ENCODE peak calls at places on chromosomes 2 and 18, in seven cellular contexts. A is activated CD8-positive, alpha-beta memory T cell treated with anti-CD3 and anti-CD28 coated beads for 48 hours; B is GM12891; D is fibroblast of lung; I is astrocyte of the hippocampus; W is T-helper 17 cell; V is activated CD4-positive, alpha-beta T cell treated with anti-CD3 and anti-CD28 coated beads, Interleukin-2, amount 50 U/mL, for 48 hours. C is an unnamed sample.

GRCh38 chr2:219987830-219988229 is 360.4 kb downstream of the SLC4A3 start:
- DNase-seq in D (peak; percentile 82), B (no peak), I (peak; percentile 78), V (no peak), W (no peak), A (no peak), C (peak; percentile 73)

GRCh38 chr18:23300211-23300887 is 152.7 kb upstream of the RIOK3 start:
- DNase-seq in I (peak; percentile 73), W (no peak), D (no peak), A (no peak), B (no peak), V (no peak), C (peak; percentile 25)

GRCh38 chr2:10331033-10331701 is 28.5 kb downstream of the HPCAL1 start:
- DNase-seq in I (no peak), W (peak; percentile 40), V (peak; percentile 88), B (peak; percentile 57), A (peak; percentile 52), D (peak; percentile 66), C (no peak)

GRCh38 chr2:234146087-234146826 is 95.8 kb downstream of the SPP2 start:
- DNase-seq in A (no peak), D (peak; percentile 97), V (no peak), I (peak; percentile 69), W (no peak), B (no peak), C (peak; percentile 89)

GRCh38 chr2:68745006-68745405 is 10.4 kb downstream of the ARHGAP25 start:
- DNase-seq in I (no peak), B (no peak), D (no peak), W (no peak), A (no peak), V (peak; percentile 62), C (no peak)

GRCh38 chr2:226118471-226119429 is 680.9 kb downstream of the IRS1 start:
- DNase-seq in B (no peak), W (no peak), V (no peak), D (peak; percentile 94), A (no peak), I (peak; percentile 85), C (peak; percentile 97)

GRCh38 chr2:44787663-44788062 is 153.8 kb upstream of the SIX3 start:
- DNase-seq in I (no peak), W (no peak), D (no peak), A (no peak), V (no peak), B (no peak), C (no peak)

GRCh38 chr2:42238644-42239288 is 69.6 kb downstream of the EML4 start:
- DNase-seq in I (peak; percentile 15), B (no peak), D (no peak), A (no peak), W (peak; percentile 24), V (peak; percentile 53), C (peak; percentile 42)

GRCh38 chr2:3565117-3565516 is 7.0 kb upstream of the RNASEH1 start:
- DNase-seq in B (no peak), V (no peak), D (no peak), I (no peak), W (no peak), A (no peak), C (no peak)

GRCh38 chr2:69026026-69026425 is 13.0 kb downstream of the ANTXR1 start:
- DNase-seq in V (peak; percentile 44), D (no peak), I (peak; percentile 48), W (no peak), B (no peak), A (no peak), C (peak; percentile 55)

GRCh38 chr18:3514312-3515216 is 64.6 kb downstream of the TGIF1 start:
- DNase-seq in B (no peak), V (no peak), A (no peak), I (peak; percentile 21), W (no peak), D (peak; percentile 49), C (no peak)

GRCh38 chr2:43905388-43905803 is 66.6 kb downstream of the ABCG8 start:
- DNase-seq in A (no peak), I (peak; percentile 81), V (no peak), D (peak; percentile 96), B (no peak), W (no peak), C (peak; percentile 71)

GRCh38 chr2:181948227-181948626 is 37.4 kb upstream of the PPP1R1C start:
- DNase-seq in V (no peak), W (no peak), D (peak; percentile 21), A (no peak), B (no peak), I (no peak), C (no peak)

GRCh38 chr18:5705393-5705792 is 161.6 kb upstream of the EPB41L3 start:
- DNase-seq in A (no peak), V (no peak), W (no peak), I (no peak), D (no peak), B (no peak), C (no peak)

GRCh38 chr2:233572468-233572867 is 5.9 kb upstream of the USP40 start:
- DNase-seq in B (no peak), V (no peak), D (no peak), W (no peak), I (no peak), A (no peak), C (no peak)

GRCh38 chr2:179263460-179264237 is 983 bp downstream of the SESTD1 start:
- DNase-seq in B (no peak), I (peak; percentile 59), W (no peak), A (peak; percentile 2), D (peak; percentile 57), V (peak; percentile 35), C (peak; percentile 58)

GRCh38 chr2:172693529-172694185 is 42.0 kb upstream of the RAPGEF4 start:
- DNase-seq in D (no peak), B (no peak), I (no peak), V (no peak), A (no peak), W (no peak), C (no peak)

GRCh38 chr18:63421514-63421913 is 762 bp downstream of the VPS4B start:
- DNase-seq in D (peak; percentile 24), A (no peak), W (no peak), B (no peak), I (no peak), V (no peak), C (peak; percentile 7)

GRCh38 chr2:212548459-212548815 is 9.8 kb upstream of the ERBB4 start:
- DNase-seq in B (no peak), W (no peak), D (peak; percentile 34), I (peak; percentile 72), A (no peak), V (no peak), C (peak; percentile 59)

GRCh38 chr2:120678251-120678650 is 57.4 kb upstream of the GLI2 start:
- DNase-seq in B (no peak), W (no peak), A (no peak), V (no peak), I (peak; percentile 53), D (peak; percentile 42), C (no peak)

GRCh38 chr2:221465776-221466175 is 106.3 kb downstream of the EPHA4 start:
- DNase-seq in I (peak; percentile 22), V (peak; percentile 8), W (no peak), B (no peak), A (no peak), D (peak; percentile 70), C (peak; percentile 42)

GRCh38 chr2:55338268-55338667 is 69.2 kb upstream of the MTIF2 start:
- DNase-seq in I (no peak), B (no peak), A (no peak), V (no peak), D (peak; percentile 16), W (no peak), C (no peak)

GRCh38 chr2:241008711-241009121 is 10.3 kb downstream of the SNED1 start:
- DNase-seq in I (no peak), V (no peak), W (no peak), D (no peak), A (no peak), B (no peak), C (no peak)

GRCh38 chr2:224260605-224261004 is 141.3 kb downstream of the FAM124B start:
- DNase-seq in B (no peak), I (no peak), V (no peak), W (no peak), D (no peak), A (no peak), C (no peak)

GRCh38 chr2:105388971-105389381 is 9.9 kb downstream of the FHL2 start:
- DNase-seq in D (peak; percentile 99), W (no peak), I (peak; percentile 71), A (no peak), B (no peak), V (no peak), C (no peak)

GRCh38 chr18:34158881-34159690 is 65.6 kb downstream of the NOL4 start:
- DNase-seq in B (no peak), I (peak; percentile 82), V (peak; percentile 1), D (peak; percentile 62), W (no peak), A (no peak), C (no peak)

C was measured in renal cortical epithelial cell.